ENCODE peak calls at places on chromosomes 11 and 22, in five cellular contexts. Y is endothelial cell, J is astrocyte of the spinal cord, L is fibroblast of lung, T is RWPE1. V is an unnamed sample.
A peak's percentile ranks its signal among the peaks of the same experiment; 100 is the strongest.

GRCh38 chr11:33178443-33179154 is 17.3 kb upstream of the CSTF3 start:
- DNase-seq in T (no peak), L (no peak), J (no peak), Y (no peak), V (no peak)

GRCh38 chr22:29377979-29378378 is 10.4 kb downstream of the AP1B1 start:
- DNase-seq in J (no peak), T (peak; percentile 48), Y (no peak), L (no peak), V (no peak)

GRCh38 chr11:113651018-113651417 is 55.1 kb downstream of the TMPRSS5 start:
- DNase-seq in Y (no peak), J (no peak), T (no peak), L (no peak), V (no peak)

GRCh38 chr11:78397398-78397797 is 20.2 kb downstream of the GAB2 start:
- DNase-seq in J (no peak), L (no peak), T (no peak), Y (no peak), V (no peak)

GRCh38 chr11:116700586-116701220 is 72.1 kb downstream of the BUD13 start:
- DNase-seq in Y (no peak), J (no peak), T (no peak), L (no peak), V (no peak)

GRCh38 chr22:50326959-50327710 is at the start of gene DENND6B:
- DNase-seq in T (no peak), J (peak; percentile 68), Y (peak; percentile 85), L (peak; percentile 75), V (peak; percentile 75)

GRCh38 chr11:111417011-111417765 is 38.1 kb upstream of the POU2AF1 start:
- DNase-seq in L (peak; percentile 7), Y (no peak), T (no peak), J (no peak), V (peak; percentile 5)

GRCh38 chr22:19183216-19183615 is 4.7 kb upstream of the SLC25A1 start:
- DNase-seq in T (no peak), L (no peak), J (no peak), Y (no peak), V (no peak)

GRCh38 chr11:95134491-95134890 is 44.8 kb downstream of the ENDOD1 start:
- DNase-seq in Y (no peak), L (peak; percentile 36), T (peak; percentile 93), J (peak; percentile 44), V (peak; percentile 35)

GRCh38 chr22:24474221-24474620 is 20.9 kb upstream of the UPB1 start:
- DNase-seq in L (peak; percentile 68), T (peak; percentile 46), Y (no peak), J (peak; percentile 89), V (peak; percentile 87)

GRCh38 chr11:78170874-78171549 is 17.4 kb downstream of the KCTD21 start:
- DNase-seq in J (no peak), T (no peak), L (no peak), Y (no peak), V (no peak)

GRCh38 chr11:61297741-61298140 is 2.6 kb upstream of the VWCE start:
- DNase-seq in T (peak; percentile 74), J (peak; percentile 97), Y (no peak), L (peak; percentile 88), V (peak; percentile 89)

GRCh38 chr11:128424867-128425285 is 162.5 kb downstream of the ETS1 start:
- DNase-seq in Y (no peak), T (no peak), J (peak; percentile 41), L (peak; percentile 79), V (no peak)

GRCh38 chr11:7892059-7892699 is 38.9 kb downstream of the OR10A6 start:
- DNase-seq in J (no peak), Y (no peak), L (peak; percentile 85), T (no peak), V (peak; percentile 45)

GRCh38 chr11:21323617-21324016 is 654.2 kb downstream of the NELL1 start:
- DNase-seq in Y (no peak), L (no peak), T (no peak), J (no peak), V (no peak)

GRCh38 chr22:32265882-32266767 is 11.0 kb upstream of the SLC5A4 start:
- DNase-seq in T (peak; percentile 60), Y (peak; percentile 73), L (peak; percentile 69), J (peak; percentile 53), V (peak; percentile 56)

GRCh38 chr22:41681616-41682015 is 7.1 kb downstream of the SNU13 start:
- DNase-seq in L (no peak), T (no peak), Y (no peak), J (no peak), V (no peak)

GRCh38 chr11:110777765-110778164 is 65.5 kb upstream of the ARHGAP20 start:
- DNase-seq in L (peak; percentile 74), T (peak; percentile 41), J (peak; percentile 75), Y (no peak), V (no peak)

GRCh38 chr22:50502096-50502495 is 5.4 kb downstream of the LMF2 start:
- DNase-seq in L (no peak), J (no peak), Y (no peak), T (no peak), V (no peak)

GRCh38 chr22:23380230-23380573 is 199.9 kb downstream of the IGLL1 start:
- DNase-seq in L (no peak), T (no peak), J (no peak), Y (no peak), V (no peak)

GRCh38 chr11:83292709-83293435 is 6.7 kb upstream of the CCDC90B start:
- DNase-seq in J (peak; percentile 67), Y (peak; percentile 53), L (peak; percentile 76), T (peak; percentile 66), V (peak; percentile 65)

GRCh38 chr11:17439316-17439782 is 37.3 kb downstream of the ABCC8 start:
- DNase-seq in J (no peak), Y (no peak), T (no peak), L (no peak), V (peak; percentile 41)

GRCh38 chr22:27135582-27135981 is 478.2 kb downstream of the MIAT start:
- DNase-seq in T (peak; percentile 76), J (peak; percentile 64), Y (no peak), L (peak; percentile 43), V (peak; percentile 74)

GRCh38 chr22:34111210-34111824 is 191.0 kb upstream of the LARGE1 start:
- DNase-seq in L (peak; percentile 3), Y (peak; percentile 13), J (no peak), T (peak; percentile 0), V (peak; percentile 16)

GRCh38 chr11:128226106-128226716 is 361.1 kb downstream of the ETS1 start:
- DNase-seq in Y (no peak), L (no peak), T (no peak), J (no peak), V (no peak)

GRCh38 chr11:43278302-43278956 is 33.4 kb upstream of the API5 start:
- DNase-seq in J (peak; percentile 16), T (peak; percentile 50), L (peak; percentile 35), Y (no peak), V (peak; percentile 6)

GRCh38 chr11:72553748-72554147 is 119.4 kb upstream of the CLPB start:
- DNase-seq in T (no peak), J (no peak), L (no peak), Y (no peak), V (no peak)

GRCh38 chr11:6405039-6405667 is 13.7 kb downstream of the APBB1 start:
- DNase-seq in T (no peak), Y (no peak), L (no peak), J (peak; percentile 42), V (no peak)

GRCh38 chr22:42836026-42836425 is 21.0 kb downstream of the ARFGAP3 start:
- DNase-seq in T (no peak), J (no peak), L (no peak), Y (no peak), V (no peak)

GRCh38 chr11:61453702-61454101 is 23.8 kb downstream of the SDHAF2 start:
- DNase-seq in T (no peak), L (no peak), J (no peak), Y (no peak), V (no peak)

GRCh38 chr11:111555255-111555654 is 14.7 kb downstream of the LAYN start:
- DNase-seq in J (peak; percentile 71), T (peak; percentile 51), L (no peak), Y (no peak), V (no peak)

GRCh38 chr11:27443746-27444465 is 28.7 kb downstream of the LGR4 start:
- DNase-seq in Y (no peak), J (no peak), T (no peak), L (no peak), V (no peak)

GRCh38 chr11:57530215-57530595 is 349 bp downstream of the TIMM10 start:
- DNase-seq in Y (no peak), L (no peak), J (no peak), T (no peak), V (no peak)

GRCh38 chr11:27076121-27076589 is 35.5 kb downstream of the BBOX1 start:
- DNase-seq in Y (no peak), L (no peak), J (peak; percentile 33), T (no peak), V (no peak)

V was measured in kidney glomerular epithelial cell.